ENCODE peak calls at places on chromosomes 12 and 14, in eight cellular contexts. Y, R, W, H, K, M, O and G are unnamed samples.
A peak's percentile ranks its signal among the peaks of the same experiment; 100 is the strongest.

GRCh38 chr14:46820291-46820690 is 168.7 kb upstream of the RPL10L start:
- DNase-seq in Y (no peak), H (no peak), W (no peak), O (no peak), R (no peak), K (no peak), M (no peak), G (no peak)

GRCh38 chr12:88339254-88339949 is 197.3 kb downstream of the TMTC3 start:
- DNase-seq in O (no peak), R (peak; percentile 79), W (no peak), M (peak; percentile 3), K (no peak), H (no peak), Y (no peak), G (peak; percentile 34)

GRCh38 chr12:104677441-104678089 is 220.8 kb downstream of the CHST11 start:
- DNase-seq in R (no peak), H (no peak), Y (no peak), K (no peak), M (peak; percentile 28), O (no peak), W (no peak), G (no peak)

GRCh38 chr12:86158956-86159355 is 97.2 kb downstream of the MGAT4C start:
- DNase-seq in M (no peak), O (no peak), W (no peak), H (no peak), K (no peak), Y (no peak), R (no peak), G (no peak)

GRCh38 chr12:12449533-12450025 is 92.7 kb downstream of the BORCS5 start:
- DNase-seq in K (no peak), O (no peak), H (no peak), Y (no peak), W (peak; percentile 76), R (no peak), M (no peak), G (no peak)

GRCh38 chr12:76901628-76902386 is 23.0 kb upstream of the CSRP2 start:
- DNase-seq in W (no peak), K (no peak), O (no peak), M (no peak), H (no peak), R (no peak), Y (no peak), G (no peak)

GRCh38 chr14:88729159-88729558 is 63.6 kb downstream of the EML5 start:
- DNase-seq in W (no peak), Y (no peak), O (no peak), H (no peak), K (no peak), M (no peak), R (peak; percentile 12), G (no peak)

GRCh38 chr12:81125691-81126090 is 47.8 kb downstream of the ACSS3 start:
- DNase-seq in K (no peak), W (no peak), R (no peak), H (no peak), O (no peak), M (no peak), Y (no peak), G (no peak)

GRCh38 chr12:13024151-13024946 is 19.8 kb upstream of the FAM234B start:
- DNase-seq in H (no peak), W (no peak), M (peak; percentile 28), R (peak; percentile 71), O (no peak), Y (peak; percentile 48), K (no peak), G (no peak)